ENCODE peak calls at places on chromosomes 3 and 15, in ten cellular contexts. One of them, this sample, is unnamed.
A peak's percentile ranks its signal among the peaks of the same experiment; 100 is the strongest.

GRCh38 chr15:63504979-63505841 is 817 bp downstream of the USP3 start:
- DNase-seq in HuH-7.5: no peak
- DNase-seq in stimulated activated naive CD8-positive, alpha-beta T cell treated with anti-CD3 and anti-CD28 coated beads, Interleukin-15, amount 100 ng/mL, for 72 hours: peak; percentile 47
- DNase-seq in stimulated activated CD8-positive, alpha-beta memory T cell treated with anti-CD3 and anti-CD28 coated beads, Interleukin-7, amount 100 ng/mL, for 1 hour: no peak
- DNase-seq in RWPE1: no peak
- DNase-seq in tibial artery: peak; percentile 79
- DNase-seq in psoas muscle: peak; percentile 78
- DNase-seq in naive thymus-derived CD8-positive, alpha-beta T cell: peak; percentile 66
- DNase-seq in stimulated activated CD4-positive, alpha-beta T cell treated with anti-CD3 and anti-CD28 coated beads, TNF-alpha, amount 100 ng/mL, for 24 hours: no peak
- DNase-seq in HT1080: peak; percentile 52
- DNase-seq in this sample: peak; percentile 69

GRCh38 chr15:67813104-67813634 is 12.1 kb upstream of the SKOR1 start:
- DNase-seq in HuH-7.5: no peak
- DNase-seq in stimulated activated naive CD8-positive, alpha-beta T cell treated with anti-CD3 and anti-CD28 coated beads, Interleukin-15, amount 100 ng/mL, for 72 hours: no peak
- DNase-seq in stimulated activated CD8-positive, alpha-beta memory T cell treated with anti-CD3 and anti-CD28 coated beads, Interleukin-7, amount 100 ng/mL, for 1 hour: no peak
- DNase-seq in RWPE1: no peak
- DNase-seq in tibial artery: peak; percentile 41
- DNase-seq in psoas muscle: no peak
- DNase-seq in naive thymus-derived CD8-positive, alpha-beta T cell: peak; percentile 45
- DNase-seq in stimulated activated CD4-positive, alpha-beta T cell treated with anti-CD3 and anti-CD28 coated beads, TNF-alpha, amount 100 ng/mL, for 24 hours: no peak
- DNase-seq in HT1080: no peak
- DNase-seq in this sample: no peak

GRCh38 chr15:39963806-39964205 is 29.9 kb downstream of the EIF2AK4 start:
- DNase-seq in HuH-7.5: no peak
- DNase-seq in stimulated activated naive CD8-positive, alpha-beta T cell treated with anti-CD3 and anti-CD28 coated beads, Interleukin-15, amount 100 ng/mL, for 72 hours: no peak
- DNase-seq in stimulated activated CD8-positive, alpha-beta memory T cell treated with anti-CD3 and anti-CD28 coated beads, Interleukin-7, amount 100 ng/mL, for 1 hour: no peak
- DNase-seq in RWPE1: no peak
- DNase-seq in tibial artery: no peak
- DNase-seq in psoas muscle: no peak
- DNase-seq in naive thymus-derived CD8-positive, alpha-beta T cell: no peak
- DNase-seq in stimulated activated CD4-positive, alpha-beta T cell treated with anti-CD3 and anti-CD28 coated beads, TNF-alpha, amount 100 ng/mL, for 24 hours: no peak
- DNase-seq in HT1080: no peak
- DNase-seq in this sample: no peak

GRCh38 chr3:134710313-134710680 is 59.5 kb upstream of the KY start:
- DNase-seq in HuH-7.5: no peak
- DNase-seq in stimulated activated naive CD8-positive, alpha-beta T cell treated with anti-CD3 and anti-CD28 coated beads, Interleukin-15, amount 100 ng/mL, for 72 hours: no peak
- DNase-seq in stimulated activated CD8-positive, alpha-beta memory T cell treated with anti-CD3 and anti-CD28 coated beads, Interleukin-7, amount 100 ng/mL, for 1 hour: no peak
- DNase-seq in RWPE1: no peak
- DNase-seq in tibial artery: no peak
- DNase-seq in psoas muscle: no peak
- DNase-seq in naive thymus-derived CD8-positive, alpha-beta T cell: no peak
- DNase-seq in stimulated activated CD4-positive, alpha-beta T cell treated with anti-CD3 and anti-CD28 coated beads, TNF-alpha, amount 100 ng/mL, for 24 hours: no peak
- DNase-seq in HT1080: no peak
- DNase-seq in this sample: no peak

GRCh38 chr3:107375682-107376081 is 1.6 kb upstream of the CCDC54 start:
- DNase-seq in HuH-7.5: no peak
- DNase-seq in stimulated activated naive CD8-positive, alpha-beta T cell treated with anti-CD3 and anti-CD28 coated beads, Interleukin-15, amount 100 ng/mL, for 72 hours: no peak
- DNase-seq in stimulated activated CD8-positive, alpha-beta memory T cell treated with anti-CD3 and anti-CD28 coated beads, Interleukin-7, amount 100 ng/mL, for 1 hour: no peak
- DNase-seq in RWPE1: no peak
- DNase-seq in tibial artery: no peak
- DNase-seq in psoas muscle: no peak
- DNase-seq in naive thymus-derived CD8-positive, alpha-beta T cell: no peak
- DNase-seq in stimulated activated CD4-positive, alpha-beta T cell treated with anti-CD3 and anti-CD28 coated beads, TNF-alpha, amount 100 ng/mL, for 24 hours: no peak
- DNase-seq in HT1080: no peak
- DNase-seq in this sample: no peak

GRCh38 chr3:150106752-150107428 is 136.2 kb upstream of the PFN2 start:
- DNase-seq in HuH-7.5: no peak
- DNase-seq in stimulated activated naive CD8-positive, alpha-beta T cell treated with anti-CD3 and anti-CD28 coated beads, Interleukin-15, amount 100 ng/mL, for 72 hours: no peak
- DNase-seq in stimulated activated CD8-positive, alpha-beta memory T cell treated with anti-CD3 and anti-CD28 coated beads, Interleukin-7, amount 100 ng/mL, for 1 hour: no peak
- DNase-seq in RWPE1: no peak
- DNase-seq in tibial artery: no peak
- DNase-seq in psoas muscle: no peak
- DNase-seq in naive thymus-derived CD8-positive, alpha-beta T cell: no peak
- DNase-seq in stimulated activated CD4-positive, alpha-beta T cell treated with anti-CD3 and anti-CD28 coated beads, TNF-alpha, amount 100 ng/mL, for 24 hours: no peak
- DNase-seq in HT1080: peak; percentile 93
- DNase-seq in this sample: peak; percentile 6

GRCh38 chr3:157354722-157355121 is 81.9 kb upstream of the PTX3 start:
- DNase-seq in HuH-7.5: no peak
- DNase-seq in stimulated activated naive CD8-positive, alpha-beta T cell treated with anti-CD3 and anti-CD28 coated beads, Interleukin-15, amount 100 ng/mL, for 72 hours: no peak
- DNase-seq in stimulated activated CD8-positive, alpha-beta memory T cell treated with anti-CD3 and anti-CD28 coated beads, Interleukin-7, amount 100 ng/mL, for 1 hour: no peak
- DNase-seq in RWPE1: no peak
- DNase-seq in tibial artery: no peak
- DNase-seq in psoas muscle: no peak
- DNase-seq in naive thymus-derived CD8-positive, alpha-beta T cell: no peak
- DNase-seq in stimulated activated CD4-positive, alpha-beta T cell treated with anti-CD3 and anti-CD28 coated beads, TNF-alpha, amount 100 ng/mL, for 24 hours: no peak
- DNase-seq in HT1080: peak; percentile 17
- DNase-seq in this sample: no peak

GRCh38 chr3:71551286-71551919 is 32.1 kb downstream of the FOXP1 start:
- DNase-seq in HuH-7.5: no peak
- DNase-seq in stimulated activated naive CD8-positive, alpha-beta T cell treated with anti-CD3 and anti-CD28 coated beads, Interleukin-15, amount 100 ng/mL, for 72 hours: no peak
- DNase-seq in stimulated activated CD8-positive, alpha-beta memory T cell treated with anti-CD3 and anti-CD28 coated beads, Interleukin-7, amount 100 ng/mL, for 1 hour: no peak
- DNase-seq in RWPE1: no peak
- DNase-seq in tibial artery: no peak
- DNase-seq in psoas muscle: no peak
- DNase-seq in naive thymus-derived CD8-positive, alpha-beta T cell: no peak
- DNase-seq in stimulated activated CD4-positive, alpha-beta T cell treated with anti-CD3 and anti-CD28 coated beads, TNF-alpha, amount 100 ng/mL, for 24 hours: no peak
- DNase-seq in HT1080: peak; percentile 36
- DNase-seq in this sample: peak; percentile 27

GRCh38 chr15:101437618-101438481 is 51.7 kb downstream of the PCSK6 start:
- DNase-seq in HuH-7.5: no peak
- DNase-seq in stimulated activated naive CD8-positive, alpha-beta T cell treated with anti-CD3 and anti-CD28 coated beads, Interleukin-15, amount 100 ng/mL, for 72 hours: no peak
- DNase-seq in stimulated activated CD8-positive, alpha-beta memory T cell treated with anti-CD3 and anti-CD28 coated beads, Interleukin-7, amount 100 ng/mL, for 1 hour: no peak
- DNase-seq in RWPE1: no peak
- DNase-seq in tibial artery: no peak
- DNase-seq in psoas muscle: no peak
- DNase-seq in naive thymus-derived CD8-positive, alpha-beta T cell: no peak
- DNase-seq in stimulated activated CD4-positive, alpha-beta T cell treated with anti-CD3 and anti-CD28 coated beads, TNF-alpha, amount 100 ng/mL, for 24 hours: no peak
- DNase-seq in HT1080: no peak
- DNase-seq in this sample: no peak

GRCh38 chr15:101176625-101177024 is 75.2 kb downstream of the CHSY1 start:
- DNase-seq in HuH-7.5: no peak
- DNase-seq in stimulated activated naive CD8-positive, alpha-beta T cell treated with anti-CD3 and anti-CD28 coated beads, Interleukin-15, amount 100 ng/mL, for 72 hours: no peak
- DNase-seq in stimulated activated CD8-positive, alpha-beta memory T cell treated with anti-CD3 and anti-CD28 coated beads, Interleukin-7, amount 100 ng/mL, for 1 hour: no peak
- DNase-seq in RWPE1: no peak
- DNase-seq in tibial artery: no peak
- DNase-seq in psoas muscle: no peak
- DNase-seq in naive thymus-derived CD8-positive, alpha-beta T cell: no peak
- DNase-seq in stimulated activated CD4-positive, alpha-beta T cell treated with anti-CD3 and anti-CD28 coated beads, TNF-alpha, amount 100 ng/mL, for 24 hours: no peak
- DNase-seq in HT1080: no peak
- DNase-seq in this sample: peak; percentile 89

GRCh38 chr3:188049890-188050530 is 103.9 kb upstream of the LPP start:
- DNase-seq in HuH-7.5: no peak
- DNase-seq in stimulated activated naive CD8-positive, alpha-beta T cell treated with anti-CD3 and anti-CD28 coated beads, Interleukin-15, amount 100 ng/mL, for 72 hours: peak; percentile 17
- DNase-seq in stimulated activated CD8-positive, alpha-beta memory T cell treated with anti-CD3 and anti-CD28 coated beads, Interleukin-7, amount 100 ng/mL, for 1 hour: no peak
- DNase-seq in RWPE1: no peak
- DNase-seq in tibial artery: no peak
- DNase-seq in psoas muscle: no peak
- DNase-seq in naive thymus-derived CD8-positive, alpha-beta T cell: no peak
- DNase-seq in stimulated activated CD4-positive, alpha-beta T cell treated with anti-CD3 and anti-CD28 coated beads, TNF-alpha, amount 100 ng/mL, for 24 hours: no peak
- DNase-seq in HT1080: no peak
- DNase-seq in this sample: no peak

GRCh38 chr3:112635674-112636073 is 5.3 kb downstream of the CCDC80 start:
- DNase-seq in HuH-7.5: no peak
- DNase-seq in stimulated activated naive CD8-positive, alpha-beta T cell treated with anti-CD3 and anti-CD28 coated beads, Interleukin-15, amount 100 ng/mL, for 72 hours: no peak
- DNase-seq in stimulated activated CD8-positive, alpha-beta memory T cell treated with anti-CD3 and anti-CD28 coated beads, Interleukin-7, amount 100 ng/mL, for 1 hour: no peak
- DNase-seq in RWPE1: no peak
- DNase-seq in tibial artery: no peak
- DNase-seq in psoas muscle: no peak
- DNase-seq in naive thymus-derived CD8-positive, alpha-beta T cell: no peak
- DNase-seq in stimulated activated CD4-positive, alpha-beta T cell treated with anti-CD3 and anti-CD28 coated beads, TNF-alpha, amount 100 ng/mL, for 24 hours: no peak
- DNase-seq in HT1080: no peak
- DNase-seq in this sample: no peak

GRCh38 chr15:74420193-74420905 is 13.4 kb downstream of the SEMA7A start:
- DNase-seq in HuH-7.5: no peak
- DNase-seq in stimulated activated naive CD8-positive, alpha-beta T cell treated with anti-CD3 and anti-CD28 coated beads, Interleukin-15, amount 100 ng/mL, for 72 hours: no peak
- DNase-seq in stimulated activated CD8-positive, alpha-beta memory T cell treated with anti-CD3 and anti-CD28 coated beads, Interleukin-7, amount 100 ng/mL, for 1 hour: no peak
- DNase-seq in RWPE1: no peak
- DNase-seq in tibial artery: no peak
- DNase-seq in psoas muscle: no peak
- DNase-seq in naive thymus-derived CD8-positive, alpha-beta T cell: no peak
- DNase-seq in stimulated activated CD4-positive, alpha-beta T cell treated with anti-CD3 and anti-CD28 coated beads, TNF-alpha, amount 100 ng/mL, for 24 hours: no peak
- DNase-seq in HT1080: peak; percentile 64
- DNase-seq in this sample: no peak

GRCh38 chr3:97579365-97579764 is 185.2 kb upstream of the ARL6 start:
- DNase-seq in HuH-7.5: no peak
- DNase-seq in stimulated activated naive CD8-positive, alpha-beta T cell treated with anti-CD3 and anti-CD28 coated beads, Interleukin-15, amount 100 ng/mL, for 72 hours: no peak
- DNase-seq in stimulated activated CD8-positive, alpha-beta memory T cell treated with anti-CD3 and anti-CD28 coated beads, Interleukin-7, amount 100 ng/mL, for 1 hour: no peak
- DNase-seq in RWPE1: peak; percentile 14
- DNase-seq in tibial artery: no peak
- DNase-seq in psoas muscle: no peak
- DNase-seq in naive thymus-derived CD8-positive, alpha-beta T cell: no peak
- DNase-seq in stimulated activated CD4-positive, alpha-beta T cell treated with anti-CD3 and anti-CD28 coated beads, TNF-alpha, amount 100 ng/mL, for 24 hours: no peak
- DNase-seq in HT1080: peak; percentile 59
- DNase-seq in this sample: no peak

GRCh38 chr15:92623435-92623834 is 32.1 kb downstream of the FAM174B start:
- DNase-seq in HuH-7.5: no peak
- DNase-seq in stimulated activated naive CD8-positive, alpha-beta T cell treated with anti-CD3 and anti-CD28 coated beads, Interleukin-15, amount 100 ng/mL, for 72 hours: no peak
- DNase-seq in stimulated activated CD8-positive, alpha-beta memory T cell treated with anti-CD3 and anti-CD28 coated beads, Interleukin-7, amount 100 ng/mL, for 1 hour: no peak
- DNase-seq in RWPE1: peak; percentile 27
- DNase-seq in tibial artery: no peak
- DNase-seq in psoas muscle: peak; percentile 87
- DNase-seq in naive thymus-derived CD8-positive, alpha-beta T cell: no peak
- DNase-seq in stimulated activated CD4-positive, alpha-beta T cell treated with anti-CD3 and anti-CD28 coated beads, TNF-alpha, amount 100 ng/mL, for 24 hours: no peak
- DNase-seq in HT1080: no peak
- DNase-seq in this sample: peak; percentile 56

GRCh38 chr3:66418432-66419052 is 82.3 kb downstream of the LRIG1 start:
- DNase-seq in HuH-7.5: no peak
- DNase-seq in stimulated activated naive CD8-positive, alpha-beta T cell treated with anti-CD3 and anti-CD28 coated beads, Interleukin-15, amount 100 ng/mL, for 72 hours: no peak
- DNase-seq in stimulated activated CD8-positive, alpha-beta memory T cell treated with anti-CD3 and anti-CD28 coated beads, Interleukin-7, amount 100 ng/mL, for 1 hour: no peak
- DNase-seq in RWPE1: no peak
- DNase-seq in tibial artery: peak; percentile 86
- DNase-seq in psoas muscle: peak; percentile 86
- DNase-seq in naive thymus-derived CD8-positive, alpha-beta T cell: no peak
- DNase-seq in stimulated activated CD4-positive, alpha-beta T cell treated with anti-CD3 and anti-CD28 coated beads, TNF-alpha, amount 100 ng/mL, for 24 hours: no peak
- DNase-seq in HT1080: no peak
- DNase-seq in this sample: no peak

GRCh38 chr3:133437391-133438093 is 37.7 kb downstream of the BFSP2 start:
- DNase-seq in HuH-7.5: no peak
- DNase-seq in stimulated activated naive CD8-positive, alpha-beta T cell treated with anti-CD3 and anti-CD28 coated beads, Interleukin-15, amount 100 ng/mL, for 72 hours: no peak
- DNase-seq in stimulated activated CD8-positive, alpha-beta memory T cell treated with anti-CD3 and anti-CD28 coated beads, Interleukin-7, amount 100 ng/mL, for 1 hour: no peak
- DNase-seq in RWPE1: no peak
- DNase-seq in tibial artery: no peak
- DNase-seq in psoas muscle: no peak
- DNase-seq in naive thymus-derived CD8-positive, alpha-beta T cell: no peak
- DNase-seq in stimulated activated CD4-positive, alpha-beta T cell treated with anti-CD3 and anti-CD28 coated beads, TNF-alpha, amount 100 ng/mL, for 24 hours: no peak
- DNase-seq in HT1080: peak; percentile 58
- DNase-seq in this sample: no peak

GRCh38 chr15:93244691-93245615 is 155.9 kb upstream of the RGMA start:
- DNase-seq in HuH-7.5: no peak
- DNase-seq in stimulated activated naive CD8-positive, alpha-beta T cell treated with anti-CD3 and anti-CD28 coated beads, Interleukin-15, amount 100 ng/mL, for 72 hours: no peak
- DNase-seq in stimulated activated CD8-positive, alpha-beta memory T cell treated with anti-CD3 and anti-CD28 coated beads, Interleukin-7, amount 100 ng/mL, for 1 hour: no peak
- DNase-seq in RWPE1: no peak
- DNase-seq in tibial artery: no peak
- DNase-seq in psoas muscle: no peak
- DNase-seq in naive thymus-derived CD8-positive, alpha-beta T cell: no peak
- DNase-seq in stimulated activated CD4-positive, alpha-beta T cell treated with anti-CD3 and anti-CD28 coated beads, TNF-alpha, amount 100 ng/mL, for 24 hours: no peak
- DNase-seq in HT1080: no peak
- DNase-seq in this sample: no peak

GRCh38 chr3:55622733-55623132 is 135.6 kb upstream of the WNT5A start:
- DNase-seq in HuH-7.5: no peak
- DNase-seq in stimulated activated naive CD8-positive, alpha-beta T cell treated with anti-CD3 and anti-CD28 coated beads, Interleukin-15, amount 100 ng/mL, for 72 hours: no peak
- DNase-seq in stimulated activated CD8-positive, alpha-beta memory T cell treated with anti-CD3 and anti-CD28 coated beads, Interleukin-7, amount 100 ng/mL, for 1 hour: no peak
- DNase-seq in RWPE1: no peak
- DNase-seq in tibial artery: no peak
- DNase-seq in psoas muscle: no peak
- DNase-seq in naive thymus-derived CD8-positive, alpha-beta T cell: no peak
- DNase-seq in stimulated activated CD4-positive, alpha-beta T cell treated with anti-CD3 and anti-CD28 coated beads, TNF-alpha, amount 100 ng/mL, for 24 hours: no peak
- DNase-seq in HT1080: no peak
- DNase-seq in this sample: no peak

GRCh38 chr3:42277676-42278075 is 11.7 kb upstream of the CCK start:
- DNase-seq in HuH-7.5: no peak
- DNase-seq in stimulated activated naive CD8-positive, alpha-beta T cell treated with anti-CD3 and anti-CD28 coated beads, Interleukin-15, amount 100 ng/mL, for 72 hours: no peak
- DNase-seq in stimulated activated CD8-positive, alpha-beta memory T cell treated with anti-CD3 and anti-CD28 coated beads, Interleukin-7, amount 100 ng/mL, for 1 hour: no peak
- DNase-seq in RWPE1: no peak
- DNase-seq in tibial artery: no peak
- DNase-seq in psoas muscle: no peak
- DNase-seq in naive thymus-derived CD8-positive, alpha-beta T cell: no peak
- DNase-seq in stimulated activated CD4-positive, alpha-beta T cell treated with anti-CD3 and anti-CD28 coated beads, TNF-alpha, amount 100 ng/mL, for 24 hours: no peak
- DNase-seq in HT1080: no peak
- DNase-seq in this sample: no peak